ENCODE peak calls at places on chromosomes 4 and X, in six cellular contexts. S, A, C, V, I and P are unnamed samples. For H3K4me1, the result is how much of the 10 kb centered on the place peaks cover.

GRCh38 chr4:126762651-126763247 is 870.0 kb upstream of the INTU start:
- DNase-seq in S (no peak), A (no peak), C (no peak), V (no peak), I (no peak), P (no peak)

GRCh38 chr4:100169796-100170485 is 20.3 kb downstream of the DDIT4L start:
- DNase-seq in S (no peak), A (no peak), C (no peak), V (no peak), I (no peak), P (no peak)

GRCh38 chrX:99761731-99762130 is 648.3 kb downstream of the PCDH19 start:
- DNase-seq in S (no peak), A (no peak), C (no peak), V (no peak), I (no peak), P (no peak)

GRCh38 chr4:143339497-143339896 is 2.8 kb downstream of the GAB1 start:
- DNase-seq in S (no peak), A (no peak), C (no peak), V (no peak), I (no peak), P (no peak)

GRCh38 chr4:16764622-16765021 is 133.8 kb downstream of the LDB2 start:
- DNase-seq in S (peak), A (no peak), C (no peak), V (no peak), I (no peak), P (peak)

GRCh38 chr4:92265066-92265465 is 38.7 kb upstream of the GRID2 start:
- DNase-seq in S (peak), A (no peak), C (no peak), V (no peak), I (no peak), P (no peak)

GRCh38 chr4:94798808-94799207 is 41.1 kb downstream of the BMPR1B start:
- DNase-seq in S (no peak), A (no peak), C (no peak), V (no peak), I (no peak), P (no peak)

GRCh38 chrX:86002076-86002896 is 45.1 kb downstream of the CHM start:
- DNase-seq in S (peak), A (no peak), C (no peak), V (no peak), I (peak), P (no peak)

GRCh38 chr4:93168053-93168452 is 660.5 kb upstream of the ATOH1 start:
- DNase-seq in S (no peak), A (no peak), C (no peak), V (no peak), I (no peak), P (no peak)

GRCh38 chrX:118049713-118050112 is 66.9 kb downstream of the KLHL13 start:
- DNase-seq in S (no peak), A (no peak), C (no peak), V (no peak), I (no peak), P (peak)

GRCh38 chrX:16433021-16433420 is 216.9 kb upstream of the S100G start:
- DNase-seq in S (no peak), A (no peak), C (no peak), V (no peak), I (no peak), P (no peak)

GRCh38 chr4:1910643-1911042 is 39.5 kb downstream of the NSD2 start:
- DNase-seq in S (peak), A (peak), C (peak), V (no peak), I (no peak), P (peak)

GRCh38 chr4:125321709-125322362 is 7.1 kb downstream of the FAT4 start:
- DNase-seq in S (no peak), A (no peak), C (no peak), V (no peak), I (no peak), P (peak)

GRCh38 chrX:49266536-49267445 is 2.3 kb upstream of the FOXP3 start:
- DNase-seq in S (no peak), A (no peak), C (no peak), V (no peak), I (no peak), P (no peak)

GRCh38 chr4:139455187-139455586 is 1.3 kb downstream of the RAB33B start:
- DNase-seq in S (no peak), A (no peak), C (no peak), V (no peak), I (no peak), P (no peak)

GRCh38 chr4:168562021-168562691 is 65.3 kb downstream of the PALLD start:
- DNase-seq in S (no peak), A (no peak), C (no peak), V (no peak), I (no peak), P (peak)

GRCh38 chr4:137651128-137651527 is 118.8 kb upstream of the PCDH18 start:
- DNase-seq in S (no peak), A (no peak), C (no peak), V (no peak), I (no peak), P (no peak)

GRCh38 chr4:139860435-139861024 is 194.9 kb downstream of the MGST2 start:
- DNase-seq in S (no peak), A (no peak), C (no peak), V (no peak), I (no peak), P (no peak)

GRCh38 chr4:132269303-132269990 is 879.6 kb upstream of the PCDH10 start:
- DNase-seq in S (no peak), A (no peak), C (no peak), V (no peak), I (no peak), P (no peak)

GRCh38 chr4:81021526-81021944 is 9.0 kb upstream of the BMP3 start:
- DNase-seq in S (no peak), A (no peak), C (no peak), V (no peak), I (no peak), P (no peak)

GRCh38 chr4:101326586-101326985 is 20.7 kb downstream of the PPP3CA start:
- DNase-seq in S (no peak), A (no peak), C (no peak), V (no peak), I (no peak), P (no peak)
- H3K4me1 ChIP-seq in S (under half), A (under half), C (under half), V (under half), I (under half), P (half or more)

DNA sequence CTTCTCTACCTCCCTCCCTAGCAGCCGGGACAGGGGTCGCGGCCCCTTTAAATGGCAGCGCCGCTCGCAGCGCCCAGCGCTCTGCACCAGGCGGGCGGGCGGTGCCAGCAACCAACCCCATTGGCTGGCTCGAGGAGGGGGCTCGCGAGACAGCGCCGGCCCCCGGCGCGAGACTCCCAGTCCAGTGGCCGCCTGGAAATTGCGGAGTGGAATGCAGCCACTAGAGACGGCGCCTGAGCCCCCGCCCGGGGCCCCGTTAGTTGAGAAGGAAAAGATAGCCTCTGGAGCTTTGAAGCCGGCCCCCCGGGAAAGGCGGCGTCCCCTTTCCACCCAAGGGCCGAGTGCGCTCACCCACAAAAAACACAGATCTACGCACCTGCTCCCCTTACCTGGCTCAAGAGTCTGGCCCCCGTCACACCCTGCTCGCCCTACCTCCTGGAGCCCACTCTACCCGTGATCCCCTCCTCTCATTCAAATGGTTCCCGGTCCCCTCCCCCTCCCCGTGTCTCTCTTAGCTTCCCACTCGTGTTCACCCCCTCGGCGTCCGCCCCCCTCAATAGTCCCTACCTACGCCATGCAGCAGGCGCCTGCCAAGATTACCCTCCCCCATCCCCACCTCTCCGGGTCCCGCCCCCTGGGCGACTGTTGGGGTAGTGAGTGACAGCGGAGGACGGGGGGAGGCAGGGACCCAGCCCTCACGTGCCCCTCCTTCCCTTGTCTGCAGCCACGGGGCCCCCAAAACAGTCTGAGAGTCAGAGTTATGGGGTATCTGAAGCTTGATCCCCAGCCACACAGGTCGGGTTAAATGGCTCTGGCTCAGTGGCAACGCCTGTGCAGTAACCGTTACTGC is at the start of gene ZMYM3:
- DNase-seq in S (peak), A (peak), C (peak), V (no peak), I (peak), P (peak)
- H3K4me3 ChIP-seq in S (peak), A (peak), C (peak), V (peak), I (peak), P (peak)

DNA sequence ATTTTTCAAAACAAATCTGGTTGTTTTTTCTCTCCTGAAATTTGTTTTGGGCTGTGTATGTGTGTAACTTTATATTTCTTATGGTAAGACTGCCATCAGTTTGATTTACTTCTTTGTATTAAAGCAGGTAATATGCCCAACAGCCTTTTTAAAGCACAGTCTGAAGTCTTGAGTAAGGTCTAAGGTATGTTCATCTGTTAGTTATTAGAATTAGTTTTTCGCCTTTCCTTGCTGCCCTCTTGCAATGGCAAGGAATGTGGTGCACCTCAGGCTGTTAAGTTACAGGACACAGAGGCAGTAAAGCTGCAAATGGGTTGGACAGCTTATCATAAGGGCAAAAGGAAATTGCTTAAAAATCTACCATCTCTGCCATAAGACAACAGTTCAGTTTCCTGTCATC is 71.8 kb downstream of the METTL14 start:
- DNase-seq in S (no peak), A (no peak), C (no peak), V (no peak), I (no peak), P (no peak)
- H3K4me1 ChIP-seq in S (under half), A (under half), C (under half), V (under half), I (half or more), P (under half)

GRCh38 chrX:133986008-133986683 is 752 bp upstream of the GPC3 start:
- DNase-seq in S (no peak), A (no peak), C (no peak), V (no peak), I (no peak), P (no peak)

GRCh38 chrX:133983974-133984578 is 1.3 kb downstream of the GPC3 start:
- DNase-seq in S (peak), A (no peak), C (no peak), V (no peak), I (no peak), P (no peak)

GRCh38 chrX:133984857-133985163 is 584 bp downstream of the GPC3 start:
- DNase-seq in S (no peak), A (no peak), C (no peak), V (no peak), I (no peak), P (no peak)

GRCh38 chrX:133987188-133987587 is 1.8 kb upstream of the GPC3 start:
- DNase-seq in S (no peak), A (no peak), C (no peak), V (no peak), I (no peak), P (no peak)

GRCh38 chrX:133985164-133986007 is at the start of gene GPC3:
- DNase-seq in S (peak), A (peak), C (peak), V (no peak), I (peak), P (peak)
- H3K4me3 ChIP-seq in S (peak), A (no peak), C (no peak), V (peak), I (peak), P (peak)

GRCh38 chr4:153533387-153533786 is 67.2 kb downstream of the TMEM131L start:
- DNase-seq in S (no peak), A (no peak), C (no peak), V (no peak), I (no peak), P (no peak)
- H3K4me1 ChIP-seq in S (under half), A (half or more), C (half or more), V (under half), I (half or more), P (under half)